ENCODE peak calls at places on chromosomes 11 and 22, in nine cellular contexts. O, Q, C, M, W, Z, F, Y and I are unnamed samples.
A peak's percentile ranks its signal among the peaks of the same experiment; 100 is the strongest.

GRCh38 chr22:32796865-32797573 is 4.5 kb upstream of the TIMP3 start:
- DNase-seq in O (no peak), Q (peak; percentile 26), C (peak; percentile 55), M (peak; percentile 36), W (peak; percentile 72), Z (peak; percentile 47), F (peak; percentile 69), Y (peak; percentile 11), I (no peak)

GRCh38 chr11:14373941-14374646 is 15.1 kb upstream of the RRAS2 start:
- DNase-seq in O (peak; percentile 47), Q (no peak), C (no peak), M (no peak), W (no peak), Z (no peak), F (peak; percentile 27), Y (no peak), I (peak; percentile 50)

GRCh38 chr22:50085211-50085999 is at the start of gene MLC1:
- DNase-seq in O (no peak), Q (no peak), C (no peak), M (no peak), W (no peak), Z (no peak), F (no peak), Y (no peak), I (no peak)

GRCh38 chr22:41256898-41257260 is 16.1 kb upstream of the CHADL start:
- DNase-seq in O (no peak), Q (no peak), C (no peak), M (no peak), W (no peak), Z (no peak), F (peak; percentile 25), Y (no peak), I (no peak)

GRCh38 chr22:20433686-20434241 is 3.9 kb downstream of the SCARF2 start:
- DNase-seq in O (no peak), Q (no peak), C (no peak), M (no peak), W (no peak), Z (no peak), F (no peak), Y (no peak), I (no peak)

GRCh38 chr11:70868341-70868885 is 384.0 kb downstream of the SHANK2 start:
- DNase-seq in O (no peak), Q (no peak), C (no peak), M (no peak), W (no peak), Z (no peak), F (no peak), Y (no peak), I (no peak)

GRCh38 chr11:114075891-114076441 is 16.5 kb downstream of the ZBTB16 start:
- DNase-seq in O (peak; percentile 67), Q (peak; percentile 10), C (no peak), M (no peak), W (no peak), Z (peak; percentile 36), F (peak; percentile 44), Y (peak; percentile 56), I (peak; percentile 21)

GRCh38 chr11:111918390-111919256 is at the start of gene C11orf52:
- DNase-seq in O (no peak), Q (no peak), C (peak; percentile 84), M (peak; percentile 94), W (no peak), Z (no peak), F (no peak), Y (no peak), I (no peak)

GRCh38 chr11:107494036-107494435 is 36.4 kb upstream of the CWF19L2 start:
- DNase-seq in O (no peak), Q (no peak), C (no peak), M (no peak), W (no peak), Z (no peak), F (no peak), Y (no peak), I (no peak)

GRCh38 chr11:12893787-12894672 is 115.1 kb upstream of the RASSF10 start:
- DNase-seq in O (no peak), Q (peak; percentile 47), C (peak; percentile 61), M (peak; percentile 62), W (peak; percentile 17), Z (peak; percentile 20), F (peak; percentile 66), Y (peak; percentile 45), I (peak; percentile 25)

GRCh38 chr11:1532606-1533341 is 39.3 kb downstream of the DUSP8 start:
- DNase-seq in O (no peak), Q (no peak), C (no peak), M (no peak), W (no peak), Z (no peak), F (no peak), Y (no peak), I (peak; percentile 65)

GRCh38 chr11:11510939-11511338 is 110.9 kb downstream of the GALNT18 start:
- DNase-seq in O (peak; percentile 34), Q (no peak), C (peak; percentile 90), M (peak; percentile 92), W (no peak), Z (no peak), F (no peak), Y (no peak), I (peak; percentile 61)